ENCODE peak calls at places on chromosomes 12 and 14, in six cellular contexts. One of them, this sample, is unnamed.

GRCh38 chr12:88298014-88298682 is 156.0 kb downstream of the TMTC3 start:
- DNase-seq in MM.1S: no peak
- DNase-seq in DMS79 treated with DMSO at 0.1 percent for 48 hours: no peak
- DNase-seq in fibroblast of gingiva: no peak
- DNase-seq in NCI-H2029: peak
- DNase-seq in stimulated activated CD4-positive, alpha-beta T cell treated with anti-CD3 and anti-CD28 coated beads, Interleukin-12 subunit alpha, Interleukin-12 subunit beta, amount 100 ng/mL, for 48 hours: no peak
- DNase-seq in this sample: no peak

GRCh38 chr12:5718680-5719079 is 226.4 kb downstream of the ANO2 start:
- DNase-seq in MM.1S: no peak
- DNase-seq in DMS79 treated with DMSO at 0.1 percent for 48 hours: no peak
- DNase-seq in fibroblast of gingiva: no peak
- DNase-seq in NCI-H2029: no peak
- DNase-seq in stimulated activated CD4-positive, alpha-beta T cell treated with anti-CD3 and anti-CD28 coated beads, Interleukin-12 subunit alpha, Interleukin-12 subunit beta, amount 100 ng/mL, for 48 hours: no peak
- DNase-seq in this sample: no peak

GRCh38 chr14:70660967-70661871 is 19.5 kb downstream of the TTC9 start:
- DNase-seq in MM.1S: no peak
- DNase-seq in DMS79 treated with DMSO at 0.1 percent for 48 hours: no peak
- DNase-seq in fibroblast of gingiva: no peak
- DNase-seq in NCI-H2029: no peak
- DNase-seq in stimulated activated CD4-positive, alpha-beta T cell treated with anti-CD3 and anti-CD28 coated beads, Interleukin-12 subunit alpha, Interleukin-12 subunit beta, amount 100 ng/mL, for 48 hours: no peak
- DNase-seq in this sample: peak

GRCh38 chr14:100592461-100592871 is 5.2 kb upstream of the BEGAIN start:
- DNase-seq in MM.1S: no peak
- DNase-seq in DMS79 treated with DMSO at 0.1 percent for 48 hours: no peak
- DNase-seq in fibroblast of gingiva: no peak
- DNase-seq in NCI-H2029: no peak
- DNase-seq in stimulated activated CD4-positive, alpha-beta T cell treated with anti-CD3 and anti-CD28 coated beads, Interleukin-12 subunit alpha, Interleukin-12 subunit beta, amount 100 ng/mL, for 48 hours: no peak
- DNase-seq in this sample: no peak

GRCh38 chr14:98900721-98901272 is 371.2 kb downstream of the BCL11B start:
- DNase-seq in MM.1S: no peak
- DNase-seq in DMS79 treated with DMSO at 0.1 percent for 48 hours: no peak
- DNase-seq in fibroblast of gingiva: no peak
- DNase-seq in NCI-H2029: no peak
- DNase-seq in stimulated activated CD4-positive, alpha-beta T cell treated with anti-CD3 and anti-CD28 coated beads, Interleukin-12 subunit alpha, Interleukin-12 subunit beta, amount 100 ng/mL, for 48 hours: no peak
- DNase-seq in this sample: no peak

GRCh38 chr12:131052063-131052781 is 98.5 kb downstream of the ADGRD1 start:
- DNase-seq in MM.1S: no peak
- DNase-seq in DMS79 treated with DMSO at 0.1 percent for 48 hours: no peak
- DNase-seq in fibroblast of gingiva: no peak
- DNase-seq in NCI-H2029: no peak
- DNase-seq in stimulated activated CD4-positive, alpha-beta T cell treated with anti-CD3 and anti-CD28 coated beads, Interleukin-12 subunit alpha, Interleukin-12 subunit beta, amount 100 ng/mL, for 48 hours: no peak
- DNase-seq in this sample: no peak

GRCh38 chr12:98371419-98371818 is 144.0 kb upstream of the TMPO start:
- DNase-seq in MM.1S: no peak
- DNase-seq in DMS79 treated with DMSO at 0.1 percent for 48 hours: no peak
- DNase-seq in fibroblast of gingiva: no peak
- DNase-seq in NCI-H2029: no peak
- DNase-seq in stimulated activated CD4-positive, alpha-beta T cell treated with anti-CD3 and anti-CD28 coated beads, Interleukin-12 subunit alpha, Interleukin-12 subunit beta, amount 100 ng/mL, for 48 hours: no peak
- DNase-seq in this sample: no peak

GRCh38 chr14:29716150-29716549 is 211.5 kb downstream of the PRKD1 start:
- DNase-seq in MM.1S: no peak
- DNase-seq in DMS79 treated with DMSO at 0.1 percent for 48 hours: no peak
- DNase-seq in fibroblast of gingiva: peak
- DNase-seq in NCI-H2029: no peak
- DNase-seq in stimulated activated CD4-positive, alpha-beta T cell treated with anti-CD3 and anti-CD28 coated beads, Interleukin-12 subunit alpha, Interleukin-12 subunit beta, amount 100 ng/mL, for 48 hours: no peak
- DNase-seq in this sample: no peak

GRCh38 chr12:12499909-12500604 is 62.6 kb downstream of the DUSP16 start:
- DNase-seq in MM.1S: no peak
- DNase-seq in DMS79 treated with DMSO at 0.1 percent for 48 hours: no peak
- DNase-seq in fibroblast of gingiva: no peak
- DNase-seq in NCI-H2029: no peak
- DNase-seq in stimulated activated CD4-positive, alpha-beta T cell treated with anti-CD3 and anti-CD28 coated beads, Interleukin-12 subunit alpha, Interleukin-12 subunit beta, amount 100 ng/mL, for 48 hours: no peak
- DNase-seq in this sample: no peak

GRCh38 chr14:34554540-34555250 is 15.2 kb upstream of the EAPP start:
- DNase-seq in MM.1S: peak
- DNase-seq in DMS79 treated with DMSO at 0.1 percent for 48 hours: no peak
- DNase-seq in fibroblast of gingiva: no peak
- DNase-seq in NCI-H2029: no peak
- DNase-seq in stimulated activated CD4-positive, alpha-beta T cell treated with anti-CD3 and anti-CD28 coated beads, Interleukin-12 subunit alpha, Interleukin-12 subunit beta, amount 100 ng/mL, for 48 hours: no peak
- DNase-seq in this sample: no peak

GRCh38 chr12:46124848-46125619 is 134.7 kb upstream of the SCAF11 start:
- DNase-seq in MM.1S: peak
- DNase-seq in DMS79 treated with DMSO at 0.1 percent for 48 hours: peak
- DNase-seq in fibroblast of gingiva: peak
- DNase-seq in NCI-H2029: peak
- DNase-seq in stimulated activated CD4-positive, alpha-beta T cell treated with anti-CD3 and anti-CD28 coated beads, Interleukin-12 subunit alpha, Interleukin-12 subunit beta, amount 100 ng/mL, for 48 hours: peak
- DNase-seq in this sample: peak

GRCh38 chr14:56812364-56813103 is 2.3 kb upstream of the OTX2 start:
- DNase-seq in MM.1S: no peak
- DNase-seq in DMS79 treated with DMSO at 0.1 percent for 48 hours: no peak
- DNase-seq in fibroblast of gingiva: no peak
- DNase-seq in NCI-H2029: no peak
- DNase-seq in stimulated activated CD4-positive, alpha-beta T cell treated with anti-CD3 and anti-CD28 coated beads, Interleukin-12 subunit alpha, Interleukin-12 subunit beta, amount 100 ng/mL, for 48 hours: no peak
- DNase-seq in this sample: no peak

GRCh38 chr14:20610002-20610765 is 19.0 kb upstream of the RNASE12 start:
- DNase-seq in MM.1S: peak
- DNase-seq in DMS79 treated with DMSO at 0.1 percent for 48 hours: peak
- DNase-seq in fibroblast of gingiva: peak
- DNase-seq in NCI-H2029: peak
- DNase-seq in stimulated activated CD4-positive, alpha-beta T cell treated with anti-CD3 and anti-CD28 coated beads, Interleukin-12 subunit alpha, Interleukin-12 subunit beta, amount 100 ng/mL, for 48 hours: peak
- DNase-seq in this sample: peak

GRCh38 chr12:102960766-102961487 is 3.5 kb downstream of the ASCL1 start:
- DNase-seq in MM.1S: no peak
- DNase-seq in DMS79 treated with DMSO at 0.1 percent for 48 hours: peak
- DNase-seq in fibroblast of gingiva: no peak
- DNase-seq in NCI-H2029: peak
- DNase-seq in stimulated activated CD4-positive, alpha-beta T cell treated with anti-CD3 and anti-CD28 coated beads, Interleukin-12 subunit alpha, Interleukin-12 subunit beta, amount 100 ng/mL, for 48 hours: no peak
- DNase-seq in this sample: no peak

GRCh38 chr12:67526129-67526528 is 122.4 kb upstream of the DYRK2 start:
- DNase-seq in MM.1S: no peak
- DNase-seq in DMS79 treated with DMSO at 0.1 percent for 48 hours: no peak
- DNase-seq in fibroblast of gingiva: no peak
- DNase-seq in NCI-H2029: no peak
- DNase-seq in stimulated activated CD4-positive, alpha-beta T cell treated with anti-CD3 and anti-CD28 coated beads, Interleukin-12 subunit alpha, Interleukin-12 subunit beta, amount 100 ng/mL, for 48 hours: no peak
- DNase-seq in this sample: no peak

GRCh38 chr12:68175566-68176033 is 16.1 kb upstream of the IFNG start:
- DNase-seq in MM.1S: peak
- DNase-seq in DMS79 treated with DMSO at 0.1 percent for 48 hours: peak
- DNase-seq in fibroblast of gingiva: no peak
- DNase-seq in NCI-H2029: no peak
- DNase-seq in stimulated activated CD4-positive, alpha-beta T cell treated with anti-CD3 and anti-CD28 coated beads, Interleukin-12 subunit alpha, Interleukin-12 subunit beta, amount 100 ng/mL, for 48 hours: peak
- DNase-seq in this sample: peak

GRCh38 chr12:3669594-3669993 is 83.3 kb downstream of the CRACR2A start:
- DNase-seq in MM.1S: no peak
- DNase-seq in DMS79 treated with DMSO at 0.1 percent for 48 hours: no peak
- DNase-seq in fibroblast of gingiva: no peak
- DNase-seq in NCI-H2029: no peak
- DNase-seq in stimulated activated CD4-positive, alpha-beta T cell treated with anti-CD3 and anti-CD28 coated beads, Interleukin-12 subunit alpha, Interleukin-12 subunit beta, amount 100 ng/mL, for 48 hours: no peak
- DNase-seq in this sample: no peak

GRCh38 chr14:102297436-102298170 is 7.4 kb downstream of the MOK start:
- DNase-seq in MM.1S: no peak
- DNase-seq in DMS79 treated with DMSO at 0.1 percent for 48 hours: no peak
- DNase-seq in fibroblast of gingiva: no peak
- DNase-seq in NCI-H2029: no peak
- DNase-seq in stimulated activated CD4-positive, alpha-beta T cell treated with anti-CD3 and anti-CD28 coated beads, Interleukin-12 subunit alpha, Interleukin-12 subunit beta, amount 100 ng/mL, for 48 hours: no peak
- DNase-seq in this sample: no peak

This sample was measured in GM12865.